ENCODE peak calls at places on chromosomes 6 and 20, in six cellular contexts. J, G, M, N, U and P are unnamed samples.

GRCh38 chr20:32777177-32777956 is 15.2 kb downstream of the DNMT3B start:
- DNase-seq in J (no peak), G (no peak), M (no peak), N (no peak), U (peak), P (no peak)

GRCh38 chr6:125793863-125794262 is 3.1 kb downstream of the NCOA7 start:
- DNase-seq in J (no peak), G (no peak), M (no peak), N (no peak), U (peak), P (no peak)

GRCh38 chr6:4225207-4225872 is 90.0 kb upstream of the ECI2 start:
- DNase-seq in J (peak), G (no peak), M (no peak), N (no peak), U (peak), P (no peak)

GRCh38 chr20:50335105-50335504 is 144.5 kb downstream of the CEBPB start:
- DNase-seq in J (peak), G (no peak), M (peak), N (peak), U (no peak), P (peak)

GRCh38 chr6:91730710-91731109 is 1143.8 kb upstream of the MAP3K7 start:
- DNase-seq in J (no peak), G (no peak), M (no peak), N (no peak), U (no peak), P (no peak)

GRCh38 chr20:25081065-25081729 is 744 bp downstream of the VSX1 start:
- DNase-seq in J (peak), G (no peak), M (peak), N (peak), U (peak), P (no peak)

GRCh38 chr6:166999145-166999844 is at the start of gene CEP43:
- DNase-seq in J (peak), G (peak), M (peak), N (peak), U (peak), P (peak)

GRCh38 chr6:37783831-37784584 is 35.5 kb upstream of the ZFAND3 start:
- DNase-seq in J (peak), G (peak), M (peak), N (peak), U (peak), P (peak)

GRCh38 chr20:11054266-11055025 is 380.6 kb upstream of the JAG1 start:
- DNase-seq in J (no peak), G (no peak), M (no peak), N (no peak), U (no peak), P (no peak)

GRCh38 chr6:15344831-15345230 is 99.0 kb downstream of the JARID2 start:
- DNase-seq in J (no peak), G (no peak), M (no peak), N (no peak), U (peak), P (no peak)

GRCh38 chr6:155158044-155158843 is 105.6 kb upstream of the CLDN20 start:
- DNase-seq in J (no peak), G (no peak), M (no peak), N (no peak), U (peak), P (no peak)

GRCh38 chr6:39114395-39114706 is 635 bp downstream of the SAYSD1 start:
- DNase-seq in J (no peak), G (peak), M (no peak), N (no peak), U (no peak), P (no peak)

GRCh38 chr6:34757687-34758274 is 476 bp downstream of the SNRPC start:
- DNase-seq in J (no peak), G (no peak), M (no peak), N (peak), U (no peak), P (no peak)

GRCh38 chr6:129490551-129491245 is 219.3 kb downstream of the ARHGAP18 start:
- DNase-seq in J (peak), G (no peak), M (peak), N (no peak), U (peak), P (peak)

GRCh38 chr6:13548500-13549210 is 25.7 kb upstream of the SIRT5 start:
- DNase-seq in J (peak), G (no peak), M (no peak), N (no peak), U (no peak), P (no peak)

GRCh38 chr6:34099878-34100277 is 46.0 kb downstream of the GRM4 start:
- DNase-seq in J (no peak), G (no peak), M (no peak), N (no peak), U (no peak), P (no peak)

GRCh38 chr6:117459447-117459944 is 23.0 kb upstream of the DCBLD1 start:
- DNase-seq in J (no peak), G (no peak), M (no peak), N (no peak), U (no peak), P (no peak)

GRCh38 chr6:131139599-131139998 is 4.3 kb downstream of the AKAP7 start:
- DNase-seq in J (no peak), G (no peak), M (no peak), N (no peak), U (no peak), P (no peak)

GRCh38 chr20:56358070-56358469 is 704 bp upstream of the FAM210B start:
- DNase-seq in J (no peak), G (no peak), M (no peak), N (no peak), U (no peak), P (no peak)

GRCh38 chr20:48875233-48875913 is 46.1 kb upstream of the ARFGEF2 start:
- DNase-seq in J (no peak), G (no peak), M (no peak), N (no peak), U (no peak), P (no peak)

GRCh38 chr6:75830959-75831885 is 82.2 kb downstream of the MYO6 start:
- DNase-seq in J (no peak), G (no peak), M (peak), N (no peak), U (peak), P (peak)

GRCh38 chr6:77034161-77034560 is 429.1 kb downstream of the HTR1B start:
- DNase-seq in J (no peak), G (no peak), M (peak), N (no peak), U (peak), P (peak)

GRCh38 chr6:112822769-112823168 is 475.6 kb downstream of the RFPL4B start:
- DNase-seq in J (no peak), G (no peak), M (no peak), N (no peak), U (no peak), P (no peak)

GRCh38 chr6:57021086-57021720 is 25.3 kb upstream of the KIAA1586 start:
- DNase-seq in J (peak), G (no peak), M (peak), N (no peak), U (peak), P (no peak)

GRCh38 chr6:167549187-167549586 is 224.3 kb downstream of the TTLL2 start:
- DNase-seq in J (no peak), G (no peak), M (no peak), N (no peak), U (no peak), P (no peak)

GRCh38 chr6:56827908-56828649 is 126.8 kb upstream of the BEND6 start:
- DNase-seq in J (no peak), G (no peak), M (peak), N (no peak), U (peak), P (no peak)

GRCh38 chr20:14992961-14993360 is 655.5 kb upstream of the FLRT3 start:
- DNase-seq in J (peak), G (no peak), M (no peak), N (no peak), U (peak), P (no peak)

GRCh38 chr6:160029525-160029924 is 60.6 kb downstream of the IGF2R start:
- DNase-seq in J (no peak), G (no peak), M (no peak), N (no peak), U (no peak), P (no peak)

GRCh38 chr6:167565884-167566491 is 241.1 kb downstream of the TTLL2 start:
- DNase-seq in J (peak), G (peak), M (peak), N (peak), U (no peak), P (no peak)

GRCh38 chr6:71294121-71294523 is 5.5 kb downstream of the OGFRL1 start:
- DNase-seq in J (no peak), G (no peak), M (peak), N (no peak), U (peak), P (peak)

GRCh38 chr6:165184192-165184979 is 125.0 kb downstream of the C6orf118 start:
- DNase-seq in J (peak), G (no peak), M (peak), N (no peak), U (peak), P (no peak)

GRCh38 chr6:121516331-121516730 is 80.9 kb downstream of the GJA1 start:
- DNase-seq in J (no peak), G (no peak), M (no peak), N (no peak), U (peak), P (peak)

GRCh38 chr6:25295651-25296050 is 16.5 kb downstream of the CARMIL1 start:
- DNase-seq in J (no peak), G (no peak), M (no peak), N (no peak), U (peak), P (no peak)

GRCh38 chr6:106097368-106098231 is 11.5 kb downstream of the PRDM1 start:
- DNase-seq in J (no peak), G (no peak), M (peak), N (no peak), U (peak), P (no peak)

GRCh38 chr6:100620085-100620484 is 155.4 kb upstream of the SIM1 start:
- DNase-seq in J (no peak), G (no peak), M (peak), N (no peak), U (peak), P (peak)

GRCh38 chr6:17630511-17631073 is 30.5 kb downstream of the FAM8A1 start:
- DNase-seq in J (peak), G (no peak), M (peak), N (no peak), U (no peak), P (peak)

GRCh38 chr20:25258463-25258805 is 10.5 kb downstream of the PYGB start:
- DNase-seq in J (no peak), G (no peak), M (no peak), N (no peak), U (no peak), P (no peak)

GRCh38 chr6:150261997-150262396 is 106.8 kb upstream of the IYD start:
- DNase-seq in J (no peak), G (no peak), M (no peak), N (no peak), U (no peak), P (no peak)

GRCh38 chr6:89120371-89120770 is 2.5 kb upstream of the SRSF12 start:
- DNase-seq in J (peak), G (no peak), M (no peak), N (no peak), U (peak), P (no peak)

GRCh38 chr6:158110986-158111385 is 57.1 kb downstream of the SERAC1 start:
- DNase-seq in J (no peak), G (no peak), M (no peak), N (no peak), U (no peak), P (no peak)
- TF ChIP-seq CTCF in J (no peak), G (no peak), M (no peak), N (no peak), U (no peak), P (no peak)

GRCh38 chr20:22101606-22102005 is 396.1 kb downstream of the PAX1 start:
- DNase-seq in J (no peak), G (no peak), M (no peak), N (no peak), U (no peak), P (no peak)

DNA sequence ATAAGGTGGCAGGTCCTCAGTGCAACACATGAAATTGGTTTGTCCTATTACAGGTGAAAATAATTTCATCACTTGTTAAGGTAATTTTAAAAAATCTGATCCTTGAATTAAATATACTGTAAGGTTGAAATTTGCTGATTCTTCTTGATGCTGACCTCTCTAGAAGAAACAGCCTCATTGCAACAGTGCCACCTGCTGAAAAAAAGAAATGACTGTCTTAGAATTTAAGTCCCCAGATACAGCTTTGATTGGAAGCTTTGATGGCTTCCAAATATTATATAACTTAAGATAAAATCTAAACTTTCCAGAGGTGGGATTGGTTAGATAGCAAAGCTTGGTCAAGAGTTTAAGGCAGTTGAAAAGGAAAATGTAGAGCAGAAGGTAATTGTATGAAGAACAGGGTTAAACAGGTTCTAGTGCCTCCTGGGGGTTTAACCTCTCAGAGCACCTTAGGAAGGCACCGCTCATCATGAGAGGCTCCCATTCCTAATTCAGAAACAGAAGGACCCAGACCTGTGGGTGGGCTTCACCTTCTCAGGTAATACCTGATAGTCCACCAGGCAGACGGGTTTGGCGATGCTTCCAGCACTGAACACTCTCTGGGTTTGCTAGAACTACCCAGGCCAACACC is 401.0 kb downstream of the PAX1 start:
- DNase-seq in J (peak), G (no peak), M (no peak), N (no peak), U (peak), P (peak)
- TF ChIP-seq CTCF in J (peak), G (no peak), M (no peak), N (no peak), U (peak), P (no peak)

DNA sequence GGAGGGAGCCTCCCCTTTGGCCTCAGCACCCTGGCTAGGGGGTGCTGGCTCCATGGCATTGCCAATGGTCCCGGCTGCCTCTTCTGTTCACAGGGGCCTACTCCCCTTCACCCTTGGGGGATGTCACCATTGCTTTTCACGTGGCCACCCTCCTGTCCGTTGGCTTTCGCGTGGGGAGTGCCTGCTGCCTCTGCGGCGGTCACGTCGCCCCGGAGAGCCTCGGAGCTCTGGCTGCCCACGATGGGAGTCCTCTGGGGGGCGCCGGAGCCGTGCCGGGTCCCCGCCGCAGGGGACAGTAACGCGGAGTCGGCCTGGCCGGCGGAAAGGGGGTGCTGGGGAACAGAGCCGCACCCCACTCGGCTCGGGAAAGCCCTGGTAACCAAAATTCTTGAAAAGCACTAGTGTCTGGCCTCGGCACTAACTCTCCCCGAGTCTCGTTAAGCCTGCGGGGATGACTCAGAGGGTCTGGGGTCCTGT is 661 bp upstream of the HEBP2 start:
- DNase-seq in J (peak), G (no peak), M (peak), N (peak), U (no peak), P (no peak)
- TF ChIP-seq CTCF in J (peak), G (no peak), M (peak), N (no peak), U (peak), P (peak)

GRCh38 chr20:47782920-47783552 is 2.2 kb downstream of the SULF2 start:
- DNase-seq in J (no peak), G (no peak), M (no peak), N (no peak), U (no peak), P (no peak)
- TF ChIP-seq CTCF in J (peak), G (no peak), M (no peak), N (no peak), U (no peak), P (no peak)

GRCh38 chr6:132912273-132912672 is 97.9 kb downstream of the RPS12 start:
- DNase-seq in J (no peak), G (no peak), M (no peak), N (no peak), U (no peak), P (no peak)
- TF ChIP-seq CTCF in J (no peak), G (no peak), M (no peak), N (no peak), U (no peak), P (no peak)

DNA sequence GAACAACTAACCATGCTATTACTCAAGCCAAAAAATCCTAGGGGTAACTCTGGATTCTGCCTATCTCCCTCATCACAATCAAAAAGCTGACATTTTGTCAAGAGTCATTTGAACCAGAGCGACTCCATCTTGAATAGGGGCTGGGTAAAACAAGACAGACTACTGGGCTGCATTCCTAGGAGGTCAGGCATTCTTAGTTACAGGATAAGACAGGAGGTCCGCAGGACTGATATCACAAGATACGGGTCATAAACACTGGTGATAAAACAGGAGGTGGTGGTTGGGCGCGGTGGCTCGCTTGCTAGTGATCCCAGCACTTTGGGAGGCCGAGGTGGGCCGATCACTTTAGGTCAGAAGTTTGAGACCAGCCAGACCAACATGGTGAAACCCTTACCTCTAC is 32.2 kb downstream of the C6orf52 start:
- DNase-seq in J (no peak), G (no peak), M (no peak), N (no peak), U (no peak), P (no peak)
- TF ChIP-seq CTCF in J (no peak), G (no peak), M (no peak), N (no peak), U (no peak), P (no peak)

GRCh38 chr6:169445227-169445626 is 191.6 kb upstream of the THBS2 start:
- DNase-seq in J (no peak), G (no peak), M (no peak), N (no peak), U (no peak), P (no peak)
- TF ChIP-seq CTCF in J (no peak), G (no peak), M (peak), N (no peak), U (peak), P (peak)

GRCh38 chr6:157248264-157248663 is 75.1 kb downstream of the TMEM242 start:
- DNase-seq in J (no peak), G (no peak), M (no peak), N (no peak), U (no peak), P (no peak)

GRCh38 chr6:157244780-157245179 is 78.5 kb downstream of the TMEM242 start:
- DNase-seq in J (no peak), G (no peak), M (no peak), N (no peak), U (no peak), P (no peak)

GRCh38 chr6:157246048-157246630 is 77.2 kb downstream of the TMEM242 start:
- DNase-seq in J (no peak), G (no peak), M (peak), N (no peak), U (peak), P (no peak)

GRCh38 chr6:157245486-157245885 is 77.8 kb downstream of the TMEM242 start:
- DNase-seq in J (no peak), G (no peak), M (no peak), N (no peak), U (no peak), P (no peak)

GRCh38 chr6:157246771-157247484 is 76.4 kb downstream of the TMEM242 start:
- DNase-seq in J (no peak), G (no peak), M (no peak), N (no peak), U (no peak), P (no peak)
- TF ChIP-seq CTCF in J (no peak), G (no peak), M (no peak), N (no peak), U (no peak), P (no peak)

DNA sequence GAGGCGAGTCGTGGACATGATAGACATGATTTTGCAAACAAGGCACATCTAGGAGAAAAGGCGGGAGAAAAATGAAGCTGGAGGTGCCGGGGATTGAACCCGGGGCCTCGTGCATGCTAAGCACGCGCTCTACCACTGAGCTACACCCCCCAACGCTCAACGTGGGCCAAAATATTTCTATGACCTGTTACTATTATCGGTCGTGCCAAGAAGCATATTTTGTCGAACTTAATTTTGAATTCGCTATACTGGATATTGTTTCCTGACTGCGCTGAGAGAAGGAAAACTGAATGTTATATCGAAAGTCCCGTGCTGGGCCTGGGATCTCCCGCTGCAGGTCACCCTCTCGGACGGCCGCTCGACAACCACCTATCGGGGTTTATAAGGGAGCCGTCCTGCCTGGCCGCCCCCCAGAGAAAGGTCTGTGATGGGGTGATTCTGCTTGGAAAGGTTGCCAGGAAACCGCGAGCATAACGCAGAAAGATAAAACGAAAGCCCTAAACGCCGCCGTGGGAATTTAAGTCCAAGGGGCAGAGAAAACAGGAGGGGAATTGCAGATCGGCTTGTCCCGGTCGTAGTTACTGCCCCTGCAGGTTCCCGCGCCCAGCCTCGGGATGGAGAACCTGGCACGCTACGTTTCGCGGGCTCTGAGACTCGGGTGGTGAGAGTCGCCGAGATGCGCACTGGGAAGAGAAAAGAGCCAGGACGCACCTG is 60.0 kb downstream of the TRIM27 start:
- DNase-seq in J (peak), G (peak), M (peak), N (peak), U (peak), P (peak)
- TF ChIP-seq CTCF in J (no peak), G (no peak), M (peak), N (no peak), U (no peak), P (no peak)